ENCODE peak calls at places on chromosomes 3 and 15, in nine cellular contexts. X is uterus, K is GM12891, G is H1, D is K562, U is adrenal gland, M is stomach, F is A549, S is body of pancreas. E is an unnamed sample.

GRCh38 chr3:13214847-13215472 is 141.7 kb upstream of the IQSEC1 start:
- DNase-seq in X (no peak), K (no peak), G (no peak), D (no peak), U (no peak), M (no peak), F (no peak), S (no peak), E (peak; percentile 45)

GRCh38 chr3:176661432-176661964 is 535.8 kb downstream of the TBL1XR1 start:
- DNase-seq in X (no peak), K (no peak), G (no peak), D (peak; percentile 46), U (no peak), M (no peak), F (no peak), S (no peak), E (no peak)

GRCh38 chr15:94924971-94925593 is 693.7 kb downstream of the MCTP2 start:
- DNase-seq in X (peak; percentile 14), K (no peak), G (no peak), D (no peak), U (no peak), M (no peak), F (no peak), S (peak; percentile 9), E (no peak)

GRCh38 chr3:113914646-113915045 is 33.2 kb upstream of the ZDHHC23 start:
- DNase-seq in X (no peak), K (no peak), G (no peak), D (no peak), U (no peak), M (no peak), F (no peak), S (no peak), E (no peak)

GRCh38 chr15:62894322-62895085 is 148.0 kb upstream of the TPM1 start:
- DNase-seq in X (no peak), K (no peak), G (no peak), D (no peak), U (no peak), M (no peak), F (peak; percentile 76), S (no peak), E (no peak)

GRCh38 chr3:197820550-197821335 is 29.7 kb downstream of the LRCH3 start:
- DNase-seq in X (no peak), K (no peak), G (no peak), D (no peak), U (no peak), M (no peak), F (peak; percentile 70), S (no peak), E (no peak)

GRCh38 chr3:156478931-156479330 is 76.0 kb downstream of the SSR3 start:
- DNase-seq in X (no peak), K (no peak), G (no peak), D (no peak), U (no peak), M (no peak), F (no peak), S (no peak), E (no peak)

GRCh38 chr15:82950295-82950694 is 2.2 kb downstream of the HOMER2 start:
- DNase-seq in X (no peak), K (no peak), G (no peak), D (no peak), U (no peak), M (no peak), F (no peak), S (no peak), E (no peak)

DNA sequence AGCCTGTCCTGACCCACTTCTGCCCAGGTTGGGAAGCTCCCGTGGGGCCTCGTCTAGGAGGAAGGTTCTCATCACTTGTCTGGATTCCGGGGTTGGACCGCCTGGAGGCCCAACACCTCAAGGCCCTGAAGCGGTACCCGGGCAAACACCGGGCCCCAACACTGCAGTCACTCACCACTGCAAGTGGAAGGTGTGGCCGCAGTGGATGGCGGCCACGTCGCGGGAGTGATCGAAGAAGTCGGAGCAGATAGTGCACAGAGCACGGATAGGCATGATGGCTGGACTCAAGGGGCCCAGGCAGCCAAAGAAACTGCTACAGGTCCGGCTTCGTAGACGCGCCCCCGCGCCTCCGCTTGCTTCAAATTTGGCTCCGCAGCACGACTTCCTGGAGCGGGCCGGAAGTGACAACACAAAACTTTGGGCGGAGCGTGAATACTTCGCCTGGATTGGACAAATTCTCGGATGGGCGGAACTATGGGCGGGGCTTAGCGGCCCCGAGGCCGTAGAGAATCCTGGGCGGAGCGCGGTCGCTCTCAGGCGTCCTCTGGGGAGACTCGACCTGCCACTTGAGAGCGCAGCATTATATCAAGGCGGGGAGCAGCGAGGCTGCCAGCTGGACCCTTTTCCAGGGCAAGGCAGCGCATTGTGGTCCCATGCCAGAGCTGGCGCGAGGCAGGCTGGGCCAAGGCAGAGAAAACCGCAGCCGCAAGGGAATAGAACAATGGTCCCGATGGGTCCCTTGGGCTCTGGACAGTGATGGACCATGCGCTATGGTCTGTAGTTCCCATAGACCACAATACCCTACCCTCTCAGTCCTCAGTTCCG is at the start of gene TRAIP:
- DNase-seq in X (peak; percentile 96), K (peak; percentile 97), G (peak; percentile 83), D (peak; percentile 97), U (peak; percentile 93), M (peak; percentile 95), F (peak; percentile 89), S (peak; percentile 96), E (peak; percentile 93)
- TF ChIP-seq POLR2A in X (peak; percentile 64), K (peak; percentile 49), G (peak; percentile 91), D (peak; percentile 82), U (peak; percentile 39), M (no peak), F (peak; percentile 62), S (no peak), E (peak; percentile 19)

GRCh38 chr3:66473637-66474036 is 27.2 kb downstream of the LRIG1 start:
- DNase-seq in X (no peak), K (no peak), G (no peak), D (no peak), U (no peak), M (no peak), F (no peak), S (no peak), E (no peak)
- TF ChIP-seq POLR2A in X (no peak), K (no peak), G (no peak), D (no peak), U (no peak), M (no peak), F (no peak), S (no peak), E (no peak)

DNA sequence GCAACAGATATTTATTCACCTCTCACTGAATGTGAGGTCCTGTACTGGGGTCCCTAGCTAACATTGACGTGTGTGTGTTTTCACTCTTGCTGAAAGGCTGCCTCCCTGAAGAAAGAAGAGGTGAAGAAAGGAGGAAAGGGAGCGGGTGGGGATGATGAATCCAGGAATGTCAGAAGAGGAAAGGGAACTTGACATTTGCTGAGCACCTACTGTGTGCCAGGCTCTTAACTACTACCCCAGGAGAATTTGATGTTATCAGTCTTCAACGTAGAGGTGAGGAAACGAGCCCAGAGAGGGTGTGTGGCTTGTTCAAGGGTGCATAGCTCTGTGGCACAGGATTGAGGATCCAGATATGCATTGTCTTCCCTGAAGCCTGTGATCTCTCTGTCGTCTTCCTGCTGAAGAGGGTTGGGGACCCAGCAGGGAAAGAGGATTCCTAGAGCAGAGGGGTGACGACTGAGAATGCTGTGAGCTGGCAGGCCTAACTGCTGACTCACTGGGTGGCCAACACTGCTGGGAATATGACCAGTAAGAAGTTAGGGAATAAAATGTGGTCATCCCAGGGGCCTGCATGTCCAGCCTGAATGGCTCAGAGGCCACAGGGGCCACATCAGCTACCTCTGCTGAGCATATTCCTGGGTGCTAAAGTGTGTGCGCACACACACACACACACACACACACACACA is 6.6 kb upstream of the ATP2B2 start:
- DNase-seq in X (no peak), K (no peak), G (no peak), D (no peak), U (no peak), M (no peak), F (peak; percentile 36), S (no peak), E (no peak)
- TF ChIP-seq POLR2A in X (no peak), K (no peak), G (no peak), D (no peak), U (no peak), M (no peak), F (no peak), S (no peak), E (no peak)

DNA sequence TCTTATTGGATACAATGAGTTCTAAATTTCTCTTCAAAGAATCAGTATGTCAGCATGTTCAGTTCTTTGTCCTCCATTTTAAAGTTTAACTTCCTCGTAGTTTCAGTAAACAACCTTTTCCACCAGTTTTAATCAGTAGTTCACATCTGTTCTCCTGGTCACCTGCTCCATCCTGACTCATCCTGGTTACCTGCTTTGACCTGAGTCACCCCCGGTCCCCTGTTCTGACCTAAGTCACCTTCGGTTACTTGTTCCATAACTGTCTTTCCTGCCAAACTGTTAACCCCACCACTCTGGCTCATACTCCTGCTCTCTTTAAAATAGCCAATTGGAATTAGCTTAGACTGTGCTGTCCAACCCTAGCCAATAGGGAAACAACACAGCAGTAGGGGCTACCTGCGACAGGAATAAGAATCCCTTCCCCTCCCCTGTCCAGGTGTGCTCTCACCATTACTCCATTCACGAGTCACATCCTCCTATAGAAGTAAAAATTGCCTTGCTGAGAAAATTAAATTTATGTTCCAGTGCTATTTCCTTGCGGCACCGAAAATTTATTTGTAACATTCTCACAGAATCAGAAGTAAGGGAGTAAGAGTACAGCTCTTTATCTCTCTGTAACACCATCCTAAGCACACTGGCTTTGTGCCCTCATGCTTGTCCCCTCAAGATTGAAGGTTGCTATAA is 23.8 kb downstream of the TRANK1 start:
- DNase-seq in X (no peak), K (no peak), G (no peak), D (no peak), U (no peak), M (no peak), F (no peak), S (no peak), E (no peak)
- TF ChIP-seq POLR2A in X (no peak), K (no peak), G (no peak), D (no peak), U (no peak), M (no peak), F (no peak), S (no peak), E (no peak)

DNA sequence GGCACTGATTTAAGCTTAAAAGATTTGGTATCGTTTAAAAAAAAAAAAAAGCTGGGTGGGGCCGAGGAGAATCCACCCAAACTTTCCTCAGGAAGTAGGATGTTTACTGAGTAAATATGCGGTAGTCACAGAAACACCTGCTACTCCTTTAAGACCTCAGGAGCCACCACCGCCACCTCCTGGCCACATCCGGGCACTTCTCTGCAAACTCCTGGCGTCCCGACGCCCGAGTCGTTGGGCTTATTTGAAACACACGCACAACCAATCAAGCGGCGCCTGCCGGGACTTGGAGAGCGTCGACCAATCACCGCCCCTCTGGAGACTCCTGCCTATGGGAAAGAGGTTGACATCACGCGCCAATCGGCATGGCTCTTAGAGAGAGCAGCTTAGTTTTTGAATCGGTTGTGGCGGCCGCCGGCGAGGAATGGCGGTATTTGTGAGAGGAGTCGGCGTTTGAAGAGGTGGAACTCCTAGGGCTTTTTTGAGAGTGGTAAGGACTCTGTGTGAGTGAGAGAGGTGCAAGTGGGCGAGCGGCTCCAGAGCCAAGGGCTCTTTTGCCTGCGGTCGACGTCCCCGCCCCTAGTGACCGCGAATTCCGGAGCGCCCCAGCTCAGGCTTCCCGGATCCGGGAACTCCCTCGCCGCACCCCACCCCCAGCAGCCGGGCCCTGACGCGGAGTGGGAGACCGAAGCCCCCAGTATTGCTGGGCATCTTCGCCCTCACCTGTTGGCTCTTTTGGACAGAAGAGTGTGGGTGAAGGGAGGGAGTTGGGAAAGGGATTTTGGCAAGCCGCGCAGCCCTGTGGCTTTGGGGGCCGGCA is at the start of gene ECT2:
- DNase-seq in X (peak; percentile 97), K (peak; percentile 79), G (peak; percentile 100), D (peak; percentile 98), U (peak; percentile 100), M (peak; percentile 99), F (peak; percentile 100), S (peak; percentile 99), E (peak; percentile 98)
- TF ChIP-seq POLR2A in X (peak; percentile 15), K (peak; percentile 69), G (peak; percentile 97), D (peak; percentile 95), U (no peak), M (no peak), F (peak; percentile 45), S (no peak), E (no peak)

E was measured in gastrocnemius medialis.